ENCODE peak calls at places on chromosome 7, in nine cellular contexts. One of them, this sample, is unnamed. For H3K27me3, the result is how much of the 10 kb centered on the place peaks cover.

GRCh38 chr7:2939193-2939885 is 95.2 kb upstream of the GNA12 start:
- DNase-seq in IMR-90: peak
- DNase-seq in CD8-positive, alpha-beta T cell: no peak
- DNase-seq in AG04450: no peak
- DNase-seq in colonic mucosa: no peak
- DNase-seq in astrocyte: no peak
- DNase-seq in RWPE2: peak
- DNase-seq in H9: peak
- DNase-seq in suprapubic skin: peak
- DNase-seq in this sample: no peak

GRCh38 chr7:115070311-115070710 is 148.4 kb downstream of the MDFIC start:
- DNase-seq in IMR-90: no peak
- DNase-seq in CD8-positive, alpha-beta T cell: no peak
- DNase-seq in AG04450: no peak
- DNase-seq in colonic mucosa: no peak
- DNase-seq in astrocyte: peak
- DNase-seq in RWPE2: no peak
- DNase-seq in H9: no peak
- DNase-seq in suprapubic skin: no peak
- DNase-seq in this sample: no peak

GRCh38 chr7:18858232-18858631 is 259.2 kb downstream of the TWIST1 start:
- DNase-seq in IMR-90: no peak
- DNase-seq in CD8-positive, alpha-beta T cell: no peak
- DNase-seq in AG04450: no peak
- DNase-seq in colonic mucosa: no peak
- DNase-seq in astrocyte: no peak
- DNase-seq in RWPE2: no peak
- DNase-seq in H9: no peak
- DNase-seq in suprapubic skin: no peak
- DNase-seq in this sample: no peak

GRCh38 chr7:131328387-131329175 is 905 bp downstream of the MKLN1 start:
- DNase-seq in IMR-90: peak
- DNase-seq in CD8-positive, alpha-beta T cell: no peak
- DNase-seq in AG04450: no peak
- DNase-seq in colonic mucosa: no peak
- DNase-seq in astrocyte: peak
- DNase-seq in RWPE2: no peak
- DNase-seq in H9: no peak
- DNase-seq in suprapubic skin: no peak
- DNase-seq in this sample: peak

GRCh38 chr7:127918130-127918529 is 113.1 kb downstream of the LRRC4 start:
- DNase-seq in IMR-90: no peak
- DNase-seq in CD8-positive, alpha-beta T cell: no peak
- DNase-seq in AG04450: no peak
- DNase-seq in colonic mucosa: no peak
- DNase-seq in astrocyte: no peak
- DNase-seq in RWPE2: no peak
- DNase-seq in H9: no peak
- DNase-seq in suprapubic skin: no peak
- DNase-seq in this sample: no peak

GRCh38 chr7:74399006-74399405 is 54.7 kb upstream of the GTF2IRD1 start:
- DNase-seq in IMR-90: no peak
- DNase-seq in CD8-positive, alpha-beta T cell: no peak
- DNase-seq in AG04450: no peak
- DNase-seq in colonic mucosa: no peak
- DNase-seq in astrocyte: no peak
- DNase-seq in RWPE2: no peak
- DNase-seq in H9: no peak
- DNase-seq in suprapubic skin: no peak
- DNase-seq in this sample: no peak

GRCh38 chr7:127580612-127581011 is 4.8 kb downstream of the GCC1 start:
- DNase-seq in IMR-90: no peak
- DNase-seq in CD8-positive, alpha-beta T cell: no peak
- DNase-seq in AG04450: no peak
- DNase-seq in colonic mucosa: no peak
- DNase-seq in astrocyte: no peak
- DNase-seq in RWPE2: no peak
- DNase-seq in H9: no peak
- DNase-seq in suprapubic skin: no peak
- DNase-seq in this sample: no peak

GRCh38 chr7:151382079-151382885 is 27.6 kb downstream of the WDR86 start:
- DNase-seq in IMR-90: no peak
- DNase-seq in CD8-positive, alpha-beta T cell: peak
- DNase-seq in AG04450: no peak
- DNase-seq in colonic mucosa: no peak
- DNase-seq in astrocyte: no peak
- DNase-seq in RWPE2: peak
- DNase-seq in H9: peak
- DNase-seq in suprapubic skin: no peak
- DNase-seq in this sample: no peak

GRCh38 chr7:94445696-94446194 is 51.0 kb downstream of the COL1A2 start:
- DNase-seq in IMR-90: no peak
- DNase-seq in CD8-positive, alpha-beta T cell: no peak
- DNase-seq in AG04450: no peak
- DNase-seq in colonic mucosa: no peak
- DNase-seq in astrocyte: no peak
- DNase-seq in RWPE2: no peak
- DNase-seq in H9: no peak
- DNase-seq in suprapubic skin: no peak
- DNase-seq in this sample: no peak

GRCh38 chr7:151309306-151309705 is 32.3 kb upstream of the NUB1 start:
- DNase-seq in IMR-90: peak
- DNase-seq in CD8-positive, alpha-beta T cell: no peak
- DNase-seq in AG04450: no peak
- DNase-seq in colonic mucosa: no peak
- DNase-seq in astrocyte: peak
- DNase-seq in RWPE2: no peak
- DNase-seq in H9: no peak
- DNase-seq in suprapubic skin: no peak
- DNase-seq in this sample: peak

GRCh38 chr7:116584721-116585120 is 59.9 kb downstream of the CAV1 start:
- DNase-seq in IMR-90: no peak
- DNase-seq in CD8-positive, alpha-beta T cell: no peak
- DNase-seq in AG04450: no peak
- DNase-seq in colonic mucosa: no peak
- DNase-seq in astrocyte: peak
- DNase-seq in RWPE2: no peak
- DNase-seq in H9: no peak
- DNase-seq in suprapubic skin: no peak
- DNase-seq in this sample: no peak

GRCh38 chr7:125149151-125149550 is 219.5 kb upstream of the POT1 start:
- DNase-seq in IMR-90: no peak
- DNase-seq in CD8-positive, alpha-beta T cell: no peak
- DNase-seq in AG04450: no peak
- DNase-seq in colonic mucosa: no peak
- DNase-seq in astrocyte: peak
- DNase-seq in RWPE2: no peak
- DNase-seq in H9: no peak
- DNase-seq in suprapubic skin: no peak
- DNase-seq in this sample: no peak

GRCh38 chr7:54680377-54681005 is 78.5 kb downstream of the SEC61G start:
- DNase-seq in IMR-90: no peak
- DNase-seq in CD8-positive, alpha-beta T cell: no peak
- DNase-seq in AG04450: no peak
- DNase-seq in colonic mucosa: no peak
- DNase-seq in astrocyte: no peak
- DNase-seq in RWPE2: no peak
- DNase-seq in H9: peak
- DNase-seq in suprapubic skin: no peak
- DNase-seq in this sample: no peak

GRCh38 chr7:131254211-131254610 is 73.5 kb upstream of the MKLN1 start:
- DNase-seq in IMR-90: peak
- DNase-seq in CD8-positive, alpha-beta T cell: no peak
- DNase-seq in AG04450: no peak
- DNase-seq in colonic mucosa: no peak
- DNase-seq in astrocyte: no peak
- DNase-seq in RWPE2: no peak
- DNase-seq in H9: no peak
- DNase-seq in suprapubic skin: no peak
- DNase-seq in this sample: no peak

GRCh38 chr7:696426-697258 is 29.9 kb upstream of the DNAAF5 start:
- DNase-seq in IMR-90: no peak
- DNase-seq in CD8-positive, alpha-beta T cell: no peak
- DNase-seq in AG04450: no peak
- DNase-seq in colonic mucosa: no peak
- DNase-seq in astrocyte: no peak
- DNase-seq in RWPE2: peak
- DNase-seq in H9: no peak
- DNase-seq in suprapubic skin: no peak
- DNase-seq in this sample: no peak

GRCh38 chr7:125033506-125033905 is 103.9 kb upstream of the POT1 start:
- DNase-seq in IMR-90: no peak
- DNase-seq in CD8-positive, alpha-beta T cell: no peak
- DNase-seq in AG04450: no peak
- DNase-seq in colonic mucosa: no peak
- DNase-seq in astrocyte: no peak
- DNase-seq in RWPE2: no peak
- DNase-seq in H9: peak
- DNase-seq in suprapubic skin: no peak
- DNase-seq in this sample: no peak

GRCh38 chr7:94701555-94701973 is 45.6 kb upstream of the SGCE start:
- DNase-seq in IMR-90: peak
- DNase-seq in CD8-positive, alpha-beta T cell: no peak
- DNase-seq in AG04450: no peak
- DNase-seq in colonic mucosa: no peak
- DNase-seq in astrocyte: peak
- DNase-seq in RWPE2: no peak
- DNase-seq in H9: no peak
- DNase-seq in suprapubic skin: no peak
- DNase-seq in this sample: peak

GRCh38 chr7:152477079-152477478 is 41.3 kb upstream of the KMT2C start:
- DNase-seq in IMR-90: no peak
- DNase-seq in CD8-positive, alpha-beta T cell: no peak
- DNase-seq in AG04450: no peak
- DNase-seq in colonic mucosa: no peak
- DNase-seq in astrocyte: no peak
- DNase-seq in RWPE2: no peak
- DNase-seq in H9: no peak
- DNase-seq in suprapubic skin: no peak
- DNase-seq in this sample: no peak

GRCh38 chr7:122369756-122370155 is 65.2 kb upstream of the FEZF1 start:
- DNase-seq in IMR-90: no peak
- DNase-seq in CD8-positive, alpha-beta T cell: no peak
- DNase-seq in AG04450: no peak
- DNase-seq in colonic mucosa: no peak
- DNase-seq in astrocyte: no peak
- DNase-seq in RWPE2: no peak
- DNase-seq in H9: no peak
- DNase-seq in suprapubic skin: no peak
- DNase-seq in this sample: no peak

GRCh38 chr7:155738652-155739537 is 73.4 kb downstream of the SHH start:
- DNase-seq in IMR-90: peak
- DNase-seq in CD8-positive, alpha-beta T cell: peak
- DNase-seq in AG04450: peak
- DNase-seq in colonic mucosa: peak
- DNase-seq in astrocyte: peak
- DNase-seq in RWPE2: no peak
- DNase-seq in H9: peak
- DNase-seq in suprapubic skin: no peak
- DNase-seq in this sample: peak
- TF ChIP-seq CTCF in IMR-90: peak
- TF ChIP-seq CTCF in CD8-positive, alpha-beta T cell: peak
- TF ChIP-seq CTCF in AG04450: peak
- TF ChIP-seq CTCF in colonic mucosa: peak
- TF ChIP-seq CTCF in astrocyte: peak
- TF ChIP-seq CTCF in RWPE2: peak
- TF ChIP-seq CTCF in H9: peak
- TF ChIP-seq CTCF in suprapubic skin: peak
- TF ChIP-seq CTCF in this sample: peak

GRCh38 chr7:31002256-31002655 is 38.5 kb downstream of the GHRHR start:
- DNase-seq in IMR-90: no peak
- DNase-seq in CD8-positive, alpha-beta T cell: no peak
- DNase-seq in AG04450: no peak
- DNase-seq in colonic mucosa: no peak
- DNase-seq in astrocyte: peak
- DNase-seq in RWPE2: no peak
- DNase-seq in H9: no peak
- DNase-seq in suprapubic skin: no peak
- DNase-seq in this sample: no peak
- H3K27me3 ChIP-seq in IMR-90: under half
- H3K27me3 ChIP-seq in CD8-positive, alpha-beta T cell: under half
- H3K27me3 ChIP-seq in AG04450: under half
- H3K27me3 ChIP-seq in colonic mucosa: under half
- H3K27me3 ChIP-seq in astrocyte: under half
- H3K27me3 ChIP-seq in RWPE2: under half
- H3K27me3 ChIP-seq in H9: under half
- H3K27me3 ChIP-seq in suprapubic skin: under half
- H3K27me3 ChIP-seq in this sample: under half

DNA sequence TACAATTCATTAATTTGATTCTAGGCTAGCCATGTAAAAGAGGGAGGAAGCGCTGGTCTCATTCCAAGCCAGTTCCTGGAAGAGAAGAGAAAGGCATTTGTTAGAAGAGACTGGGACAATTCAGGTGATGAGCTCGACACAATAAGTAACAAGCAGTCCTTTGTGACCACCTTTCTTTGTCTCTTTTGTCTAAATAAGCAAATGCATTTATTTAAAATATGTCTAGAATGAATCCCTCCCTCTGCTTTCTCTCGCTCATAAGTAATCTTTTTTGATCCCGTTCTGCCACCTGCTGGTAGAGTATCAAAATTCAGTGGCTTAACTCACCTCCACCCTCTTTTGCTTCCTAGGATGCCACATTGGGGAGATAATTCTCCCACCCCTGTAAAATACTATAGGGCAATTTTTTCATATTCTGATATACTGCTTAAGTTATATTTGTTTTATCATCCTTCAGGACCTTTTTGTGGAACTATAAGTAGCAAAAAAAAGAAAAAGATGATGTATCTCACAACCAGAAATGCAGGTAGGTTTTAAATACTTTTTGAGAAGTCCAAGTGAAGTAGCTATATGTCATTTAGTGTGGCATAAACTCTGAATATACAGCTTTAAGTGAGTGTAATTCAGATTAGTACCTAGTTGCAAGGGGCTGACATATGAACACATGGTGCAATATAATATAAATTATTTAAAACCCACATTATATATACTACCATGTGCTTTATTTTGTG is 91.5 kb downstream of the GSDME start:
- DNase-seq in IMR-90: peak
- DNase-seq in CD8-positive, alpha-beta T cell: peak
- DNase-seq in AG04450: peak
- DNase-seq in colonic mucosa: peak
- DNase-seq in astrocyte: peak
- DNase-seq in RWPE2: no peak
- DNase-seq in H9: peak
- DNase-seq in suprapubic skin: no peak
- DNase-seq in this sample: no peak
- TF ChIP-seq CTCF in IMR-90: peak
- TF ChIP-seq CTCF in CD8-positive, alpha-beta T cell: peak
- TF ChIP-seq CTCF in AG04450: peak
- TF ChIP-seq CTCF in colonic mucosa: peak
- TF ChIP-seq CTCF in astrocyte: peak
- TF ChIP-seq CTCF in RWPE2: peak
- TF ChIP-seq CTCF in H9: peak
- TF ChIP-seq CTCF in suprapubic skin: peak
- TF ChIP-seq CTCF in this sample: peak

DNA sequence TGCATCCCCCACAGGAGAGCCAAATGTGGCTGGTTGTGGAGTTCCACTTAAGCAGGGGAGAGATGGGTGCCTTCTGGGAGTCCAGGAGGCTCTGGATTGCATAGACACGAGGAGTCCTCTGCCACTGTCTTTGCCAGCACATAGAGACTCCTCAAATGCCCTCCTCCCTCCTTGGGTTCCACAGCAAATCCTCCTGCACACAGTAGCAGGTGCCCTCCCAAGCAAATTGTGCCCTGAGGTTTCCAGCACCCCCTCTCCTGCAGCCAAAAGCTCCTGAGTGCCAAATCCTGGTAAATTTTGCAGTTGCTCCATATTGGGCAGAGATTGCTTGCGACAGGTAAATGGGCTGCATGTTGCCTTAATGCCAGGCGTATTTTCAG is 5.8 kb downstream of the EVX1 start:
- DNase-seq in IMR-90: no peak
- DNase-seq in CD8-positive, alpha-beta T cell: no peak
- DNase-seq in AG04450: no peak
- DNase-seq in colonic mucosa: no peak
- DNase-seq in astrocyte: no peak
- DNase-seq in RWPE2: no peak
- DNase-seq in H9: no peak
- DNase-seq in suprapubic skin: no peak
- DNase-seq in this sample: no peak
- H3K27me3 ChIP-seq in IMR-90: half or more
- H3K27me3 ChIP-seq in CD8-positive, alpha-beta T cell: under half
- H3K27me3 ChIP-seq in AG04450: half or more
- H3K27me3 ChIP-seq in colonic mucosa: half or more
- H3K27me3 ChIP-seq in astrocyte: half or more
- H3K27me3 ChIP-seq in RWPE2: under half
- H3K27me3 ChIP-seq in H9: half or more
- H3K27me3 ChIP-seq in suprapubic skin: half or more
- H3K27me3 ChIP-seq in this sample: half or more